ENCODE peak calls at places on chromosomes 5 and 9, in six cellular contexts. One of them, this sample, is unnamed.

GRCh38 chr5:8059337-8059736 is 190.4 kb downstream of the MTRR start:
- DNase-seq in neural crest cell: no peak
- DNase-seq in cardiac muscle cell: no peak
- DNase-seq in NCI-H1436: peak
- DNase-seq in activated T-cell treated with anti-CD3 and anti-CD28 coated beads for 1 hour: no peak
- DNase-seq in pulmonary artery endothelial cell: no peak
- DNase-seq in this sample: no peak

GRCh38 chr5:88251048-88251711 is 17.5 kb downstream of the TMEM161B start:
- DNase-seq in cardiac muscle cell: no peak
- DNase-seq in pulmonary artery endothelial cell: no peak
- DNase-seq in NCI-H1436: no peak
- DNase-seq in neural crest cell: no peak
- DNase-seq in activated T-cell treated with anti-CD3 and anti-CD28 coated beads for 1 hour: no peak
- DNase-seq in this sample: no peak

GRCh38 chr5:44665101-44665701 is 143.5 kb upstream of the MRPS30 start:
- DNase-seq in pulmonary artery endothelial cell: no peak
- DNase-seq in NCI-H1436: no peak
- DNase-seq in neural crest cell: no peak
- DNase-seq in cardiac muscle cell: no peak
- DNase-seq in activated T-cell treated with anti-CD3 and anti-CD28 coated beads for 1 hour: no peak
- DNase-seq in this sample: no peak

GRCh38 chr9:78972303-78973002 is 599.3 kb upstream of the TLE4 start:
- DNase-seq in neural crest cell: no peak
- DNase-seq in pulmonary artery endothelial cell: no peak
- DNase-seq in activated T-cell treated with anti-CD3 and anti-CD28 coated beads for 1 hour: no peak
- DNase-seq in cardiac muscle cell: no peak
- DNase-seq in NCI-H1436: peak
- DNase-seq in this sample: no peak

GRCh38 chr5:108216890-108217289 is 165.0 kb downstream of the FBXL17 start:
- DNase-seq in neural crest cell: no peak
- DNase-seq in pulmonary artery endothelial cell: no peak
- DNase-seq in cardiac muscle cell: peak
- DNase-seq in activated T-cell treated with anti-CD3 and anti-CD28 coated beads for 1 hour: no peak
- DNase-seq in NCI-H1436: no peak
- DNase-seq in this sample: no peak

GRCh38 chr5:1852324-1852947 is 30.3 kb downstream of the IRX4 start:
- DNase-seq in NCI-H1436: no peak
- DNase-seq in pulmonary artery endothelial cell: no peak
- DNase-seq in cardiac muscle cell: no peak
- DNase-seq in activated T-cell treated with anti-CD3 and anti-CD28 coated beads for 1 hour: no peak
- DNase-seq in neural crest cell: no peak
- DNase-seq in this sample: no peak

GRCh38 chr5:166493627-166494026 is 1797.8 kb upstream of the WWC1 start:
- DNase-seq in neural crest cell: no peak
- DNase-seq in NCI-H1436: no peak
- DNase-seq in activated T-cell treated with anti-CD3 and anti-CD28 coated beads for 1 hour: no peak
- DNase-seq in pulmonary artery endothelial cell: no peak
- DNase-seq in cardiac muscle cell: peak
- DNase-seq in this sample: no peak

GRCh38 chr5:174229640-174230350 is 184.3 kb downstream of the NSG2 start:
- DNase-seq in NCI-H1436: no peak
- DNase-seq in pulmonary artery endothelial cell: no peak
- DNase-seq in neural crest cell: no peak
- DNase-seq in activated T-cell treated with anti-CD3 and anti-CD28 coated beads for 1 hour: no peak
- DNase-seq in cardiac muscle cell: peak
- DNase-seq in this sample: no peak

GRCh38 chr5:95861858-95862561 is 39.5 kb upstream of the GLRX start:
- DNase-seq in neural crest cell: no peak
- DNase-seq in activated T-cell treated with anti-CD3 and anti-CD28 coated beads for 1 hour: no peak
- DNase-seq in cardiac muscle cell: peak
- DNase-seq in pulmonary artery endothelial cell: no peak
- DNase-seq in NCI-H1436: no peak
- DNase-seq in this sample: no peak

GRCh38 chr9:123997665-123998277 is 13.8 kb upstream of the LHX2 start:
- DNase-seq in NCI-H1436: no peak
- DNase-seq in activated T-cell treated with anti-CD3 and anti-CD28 coated beads for 1 hour: no peak
- DNase-seq in cardiac muscle cell: peak
- DNase-seq in pulmonary artery endothelial cell: no peak
- DNase-seq in neural crest cell: no peak
- DNase-seq in this sample: peak

GRCh38 chr5:170154297-170154696 is 48.6 kb downstream of the FOXI1 start:
- DNase-seq in activated T-cell treated with anti-CD3 and anti-CD28 coated beads for 1 hour: no peak
- DNase-seq in pulmonary artery endothelial cell: no peak
- DNase-seq in NCI-H1436: no peak
- DNase-seq in neural crest cell: no peak
- DNase-seq in cardiac muscle cell: no peak
- DNase-seq in this sample: no peak

GRCh38 chr5:135662104-135662503 is 83.3 kb upstream of the CXCL14 start:
- DNase-seq in activated T-cell treated with anti-CD3 and anti-CD28 coated beads for 1 hour: no peak
- DNase-seq in cardiac muscle cell: no peak
- DNase-seq in neural crest cell: no peak
- DNase-seq in pulmonary artery endothelial cell: no peak
- DNase-seq in NCI-H1436: no peak
- DNase-seq in this sample: no peak

GRCh38 chr5:137344021-137344420 is 155.1 kb downstream of the SPOCK1 start:
- DNase-seq in activated T-cell treated with anti-CD3 and anti-CD28 coated beads for 1 hour: no peak
- DNase-seq in cardiac muscle cell: no peak
- DNase-seq in NCI-H1436: no peak
- DNase-seq in pulmonary artery endothelial cell: no peak
- DNase-seq in neural crest cell: no peak
- DNase-seq in this sample: no peak

GRCh38 chr5:139543423-139543991 is 17.6 kb upstream of the UBE2D2 start:
- DNase-seq in neural crest cell: peak
- DNase-seq in activated T-cell treated with anti-CD3 and anti-CD28 coated beads for 1 hour: peak
- DNase-seq in NCI-H1436: no peak
- DNase-seq in cardiac muscle cell: peak
- DNase-seq in pulmonary artery endothelial cell: no peak
- DNase-seq in this sample: peak

GRCh38 chr9:17876687-17877086 is 297.8 kb downstream of the SH3GL2 start:
- DNase-seq in NCI-H1436: no peak
- DNase-seq in cardiac muscle cell: no peak
- DNase-seq in pulmonary artery endothelial cell: no peak
- DNase-seq in neural crest cell: no peak
- DNase-seq in activated T-cell treated with anti-CD3 and anti-CD28 coated beads for 1 hour: no peak
- DNase-seq in this sample: no peak

GRCh38 chr5:126124706-126125345 is 298.4 kb upstream of the GRAMD2B start:
- DNase-seq in cardiac muscle cell: peak
- DNase-seq in NCI-H1436: no peak
- DNase-seq in neural crest cell: no peak
- DNase-seq in activated T-cell treated with anti-CD3 and anti-CD28 coated beads for 1 hour: no peak
- DNase-seq in pulmonary artery endothelial cell: no peak
- DNase-seq in this sample: no peak

GRCh38 chr5:158769702-158770101 is 330.0 kb downstream of the EBF1 start:
- DNase-seq in pulmonary artery endothelial cell: no peak
- DNase-seq in activated T-cell treated with anti-CD3 and anti-CD28 coated beads for 1 hour: no peak
- DNase-seq in NCI-H1436: no peak
- DNase-seq in cardiac muscle cell: peak
- DNase-seq in neural crest cell: no peak
- DNase-seq in this sample: no peak

GRCh38 chr5:67425514-67425913 is 228.9 kb upstream of the CD180 start:
- DNase-seq in NCI-H1436: no peak
- DNase-seq in neural crest cell: no peak
- DNase-seq in activated T-cell treated with anti-CD3 and anti-CD28 coated beads for 1 hour: no peak
- DNase-seq in cardiac muscle cell: no peak
- DNase-seq in pulmonary artery endothelial cell: no peak
- DNase-seq in this sample: no peak

GRCh38 chr9:7536310-7536939 is 263.2 kb downstream of the DMAC1 start:
- DNase-seq in cardiac muscle cell: peak
- DNase-seq in neural crest cell: peak
- DNase-seq in NCI-H1436: peak
- DNase-seq in activated T-cell treated with anti-CD3 and anti-CD28 coated beads for 1 hour: peak
- DNase-seq in pulmonary artery endothelial cell: no peak
- DNase-seq in this sample: peak

GRCh38 chr9:89012294-89013042 is 21.2 kb downstream of the S1PR3 start:
- DNase-seq in cardiac muscle cell: no peak
- DNase-seq in activated T-cell treated with anti-CD3 and anti-CD28 coated beads for 1 hour: no peak
- DNase-seq in neural crest cell: no peak
- DNase-seq in pulmonary artery endothelial cell: no peak
- DNase-seq in NCI-H1436: no peak
- DNase-seq in this sample: no peak

GRCh38 chr5:74342189-74342588 is 298.3 kb downstream of the ENC1 start:
- DNase-seq in cardiac muscle cell: no peak
- DNase-seq in activated T-cell treated with anti-CD3 and anti-CD28 coated beads for 1 hour: no peak
- DNase-seq in neural crest cell: no peak
- DNase-seq in pulmonary artery endothelial cell: no peak
- DNase-seq in NCI-H1436: no peak
- DNase-seq in this sample: no peak

GRCh38 chr9:76216161-76216649 is 178.0 kb downstream of the RFK start:
- DNase-seq in cardiac muscle cell: peak
- DNase-seq in neural crest cell: no peak
- DNase-seq in activated T-cell treated with anti-CD3 and anti-CD28 coated beads for 1 hour: no peak
- DNase-seq in pulmonary artery endothelial cell: peak
- DNase-seq in NCI-H1436: no peak
- DNase-seq in this sample: no peak

GRCh38 chr5:35853652-35854051 is 3.0 kb upstream of the IL7R start:
- DNase-seq in activated T-cell treated with anti-CD3 and anti-CD28 coated beads for 1 hour: peak
- DNase-seq in NCI-H1436: no peak
- DNase-seq in cardiac muscle cell: peak
- DNase-seq in pulmonary artery endothelial cell: no peak
- DNase-seq in neural crest cell: no peak
- DNase-seq in this sample: peak

GRCh38 chr9:534886-535285 is 306.6 kb upstream of the DMRT1 start:
- DNase-seq in cardiac muscle cell: no peak
- DNase-seq in activated T-cell treated with anti-CD3 and anti-CD28 coated beads for 1 hour: no peak
- DNase-seq in NCI-H1436: no peak
- DNase-seq in neural crest cell: no peak
- DNase-seq in pulmonary artery endothelial cell: no peak
- DNase-seq in this sample: peak

GRCh38 chr9:16180546-16180945 is 627.7 kb downstream of the CCDC171 start:
- DNase-seq in activated T-cell treated with anti-CD3 and anti-CD28 coated beads for 1 hour: no peak
- DNase-seq in NCI-H1436: no peak
- DNase-seq in cardiac muscle cell: peak
- DNase-seq in pulmonary artery endothelial cell: no peak
- DNase-seq in neural crest cell: no peak
- DNase-seq in this sample: no peak

GRCh38 chr9:112112941-112113399 is 62.1 kb downstream of the SUSD1 start:
- DNase-seq in activated T-cell treated with anti-CD3 and anti-CD28 coated beads for 1 hour: no peak
- DNase-seq in neural crest cell: no peak
- DNase-seq in cardiac muscle cell: peak
- DNase-seq in NCI-H1436: peak
- DNase-seq in pulmonary artery endothelial cell: no peak
- DNase-seq in this sample: no peak

GRCh38 chr5:149834246-149834855 is 104.2 kb downstream of the PPARGC1B start:
- DNase-seq in NCI-H1436: peak
- DNase-seq in pulmonary artery endothelial cell: peak
- DNase-seq in activated T-cell treated with anti-CD3 and anti-CD28 coated beads for 1 hour: peak
- DNase-seq in cardiac muscle cell: peak
- DNase-seq in neural crest cell: peak
- DNase-seq in this sample: no peak